ENCODE peak calls at places on chromosomes 6 and 20, in six cellular contexts. One of them, this sample, is unnamed. For H3K4me1, the result is how much of the 10 kb centered on the place peaks cover.

GRCh38 chr6:100775667-100776066 is 105.5 kb downstream of the ASCC3 start:
- DNase-seq in fibroblast of lung: peak
- DNase-seq in hepatocyte: no peak
- DNase-seq in heart right ventricle: no peak
- DNase-seq in MM.1S: no peak
- DNase-seq in stomach: no peak
- DNase-seq in this sample: no peak

GRCh38 chr6:85255661-85256060 is 194.2 kb upstream of the NT5E start:
- DNase-seq in heart right ventricle: no peak
- DNase-seq in hepatocyte: no peak
- DNase-seq in MM.1S: no peak
- DNase-seq in fibroblast of lung: no peak
- DNase-seq in stomach: no peak
- DNase-seq in this sample: no peak

GRCh38 chr6:2355155-2355554 is 109.8 kb upstream of the GMDS start:
- DNase-seq in fibroblast of lung: peak
- DNase-seq in hepatocyte: no peak
- DNase-seq in heart right ventricle: no peak
- DNase-seq in MM.1S: no peak
- DNase-seq in stomach: no peak
- DNase-seq in this sample: no peak

GRCh38 chr6:148392611-148393160 is 50.0 kb downstream of the SASH1 start:
- DNase-seq in fibroblast of lung: peak
- DNase-seq in stomach: no peak
- DNase-seq in MM.1S: no peak
- DNase-seq in heart right ventricle: no peak
- DNase-seq in hepatocyte: no peak
- DNase-seq in this sample: no peak

GRCh38 chr6:84771732-84772131 is 7.3 kb upstream of the TBX18 start:
- DNase-seq in stomach: no peak
- DNase-seq in MM.1S: no peak
- DNase-seq in hepatocyte: no peak
- DNase-seq in heart right ventricle: no peak
- DNase-seq in fibroblast of lung: no peak
- DNase-seq in this sample: no peak

GRCh38 chr20:51826372-51826771 is 24.1 kb upstream of the SALL4 start:
- DNase-seq in hepatocyte: no peak
- DNase-seq in stomach: no peak
- DNase-seq in MM.1S: peak
- DNase-seq in heart right ventricle: no peak
- DNase-seq in fibroblast of lung: no peak
- DNase-seq in this sample: no peak

GRCh38 chr6:165987483-165988305 is 180.0 kb downstream of the TBXT start:
- DNase-seq in heart right ventricle: peak
- DNase-seq in fibroblast of lung: peak
- DNase-seq in stomach: peak
- DNase-seq in hepatocyte: peak
- DNase-seq in MM.1S: peak
- DNase-seq in this sample: no peak

GRCh38 chr20:22354647-22355046 is 229.7 kb downstream of the FOXA2 start:
- DNase-seq in hepatocyte: no peak
- DNase-seq in heart right ventricle: no peak
- DNase-seq in fibroblast of lung: no peak
- DNase-seq in MM.1S: no peak
- DNase-seq in stomach: no peak
- DNase-seq in this sample: no peak

GRCh38 chr6:116004841-116005507 is 55.7 kb downstream of the FRK start:
- DNase-seq in fibroblast of lung: no peak
- DNase-seq in stomach: no peak
- DNase-seq in hepatocyte: no peak
- DNase-seq in heart right ventricle: peak
- DNase-seq in MM.1S: no peak
- DNase-seq in this sample: no peak

GRCh38 chr6:150149146-150149545 is 6.3 kb downstream of the PPP1R14C start:
- DNase-seq in fibroblast of lung: no peak
- DNase-seq in stomach: no peak
- DNase-seq in hepatocyte: no peak
- DNase-seq in heart right ventricle: no peak
- DNase-seq in MM.1S: no peak
- DNase-seq in this sample: no peak
- H3K4me1 ChIP-seq in fibroblast of lung: under half
- H3K4me1 ChIP-seq in stomach: under half
- H3K4me1 ChIP-seq in hepatocyte: under half
- H3K4me1 ChIP-seq in heart right ventricle: under half
- H3K4me1 ChIP-seq in MM.1S: under half
- H3K4me1 ChIP-seq in this sample: under half

GRCh38 chr20:63861981-63862901 is 943 bp downstream of the ABHD16B start:
- DNase-seq in hepatocyte: no peak
- DNase-seq in heart right ventricle: no peak
- DNase-seq in fibroblast of lung: no peak
- DNase-seq in stomach: no peak
- DNase-seq in MM.1S: no peak
- DNase-seq in this sample: no peak

GRCh38 chr20:63860325-63861051 is 810 bp upstream of the ABHD16B start:
- DNase-seq in fibroblast of lung: no peak
- DNase-seq in hepatocyte: no peak
- DNase-seq in stomach: no peak
- DNase-seq in MM.1S: no peak
- DNase-seq in heart right ventricle: no peak
- DNase-seq in this sample: no peak

GRCh38 chr20:63859166-63859699 is 2.1 kb upstream of the ABHD16B start:
- DNase-seq in hepatocyte: no peak
- DNase-seq in fibroblast of lung: no peak
- DNase-seq in MM.1S: no peak
- DNase-seq in stomach: no peak
- DNase-seq in heart right ventricle: no peak
- DNase-seq in this sample: no peak

GRCh38 chr20:63863021-63863797 is 1.9 kb upstream of the TPD52L2 start:
- DNase-seq in stomach: no peak
- DNase-seq in heart right ventricle: peak
- DNase-seq in fibroblast of lung: no peak
- DNase-seq in MM.1S: no peak
- DNase-seq in hepatocyte: no peak
- DNase-seq in this sample: no peak

DNA sequence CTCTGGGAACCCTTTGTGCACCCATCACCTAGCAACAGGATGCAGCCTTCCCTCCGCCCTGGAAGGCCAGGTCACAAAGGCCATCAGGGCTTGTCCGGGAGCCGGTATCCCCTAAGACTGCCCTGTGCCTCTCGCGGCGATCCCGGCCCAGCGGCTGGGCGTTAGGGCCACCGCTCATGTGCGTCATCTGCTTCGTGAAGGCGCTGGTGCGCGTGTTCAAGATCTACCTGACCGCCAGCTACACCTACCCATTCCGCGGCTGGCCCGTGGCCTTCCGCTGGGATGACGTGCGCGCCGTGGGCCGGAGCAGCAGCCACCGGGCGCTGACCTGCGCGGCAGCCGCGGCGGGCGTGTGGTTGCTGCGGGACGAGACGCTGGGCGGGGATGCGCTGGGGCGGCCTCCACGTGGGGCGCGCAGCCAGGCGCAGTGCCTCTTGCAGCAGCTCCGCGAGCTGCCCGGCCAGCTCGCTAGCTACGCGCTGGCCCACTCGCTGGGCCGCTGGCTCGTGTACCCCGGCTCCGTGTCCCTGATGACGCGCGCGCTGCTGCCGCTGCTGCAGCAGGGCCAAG is at the start of gene ABHD16B:
- DNase-seq in heart right ventricle: no peak
- DNase-seq in stomach: no peak
- DNase-seq in MM.1S: no peak
- DNase-seq in hepatocyte: no peak
- DNase-seq in fibroblast of lung: no peak
- DNase-seq in this sample: no peak
- H3K27ac ChIP-seq in heart right ventricle: peak
- H3K27ac ChIP-seq in stomach: peak
- H3K27ac ChIP-seq in MM.1S: no peak
- H3K27ac ChIP-seq in hepatocyte: no peak
- H3K27ac ChIP-seq in fibroblast of lung: no peak
- H3K27ac ChIP-seq in this sample: no peak

GRCh38 chr6:701696-702479 is 8.9 kb upstream of the EXOC2 start:
- DNase-seq in fibroblast of lung: no peak
- DNase-seq in MM.1S: no peak
- DNase-seq in hepatocyte: no peak
- DNase-seq in stomach: no peak
- DNase-seq in heart right ventricle: no peak
- DNase-seq in this sample: no peak
- TF ChIP-seq CTCF in fibroblast of lung: peak
- TF ChIP-seq CTCF in MM.1S: peak
- TF ChIP-seq CTCF in hepatocyte: no peak
- TF ChIP-seq CTCF in stomach: no peak
- TF ChIP-seq CTCF in heart right ventricle: no peak
- TF ChIP-seq CTCF in this sample: no peak

DNA sequence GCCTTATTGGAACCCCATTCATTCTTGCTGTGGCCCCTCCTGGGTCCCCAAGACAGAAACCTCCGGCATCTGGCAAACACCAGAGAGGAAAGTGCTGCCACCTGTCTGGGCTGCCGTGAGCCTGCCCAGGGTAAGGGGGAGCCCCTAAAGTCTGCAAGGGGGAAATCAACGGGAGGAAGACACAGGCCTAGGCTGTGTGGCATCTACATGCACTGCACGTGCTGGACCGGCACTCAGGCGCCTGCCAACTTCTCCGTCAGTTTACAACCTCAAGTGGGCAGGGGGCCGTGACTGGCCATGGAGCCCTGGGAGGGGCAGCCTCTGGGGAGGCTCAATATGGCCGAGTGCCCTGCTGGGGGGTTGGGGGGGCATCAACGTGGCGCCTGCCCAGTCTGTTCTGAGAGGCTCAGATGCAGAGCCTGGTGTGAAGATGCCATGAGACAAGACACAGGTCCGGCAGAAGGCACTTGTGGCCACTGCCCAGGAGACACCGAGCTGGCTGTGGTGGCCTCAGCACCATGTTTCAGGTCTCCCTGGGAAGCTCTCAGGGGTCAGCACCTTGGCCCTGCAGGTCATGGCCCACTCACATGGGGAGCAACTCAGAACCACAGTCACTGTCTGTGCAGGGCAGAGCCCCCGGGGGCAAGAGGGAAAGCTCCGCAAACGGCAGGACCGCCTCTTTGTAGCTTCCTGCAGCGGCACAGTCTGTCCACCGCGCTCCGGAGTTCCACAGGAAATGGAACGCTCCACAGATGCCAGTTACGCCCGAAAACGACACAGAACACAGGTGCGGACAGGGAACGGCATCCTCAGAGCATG is 8.4 kb downstream of the UCKL1 start:
- DNase-seq in stomach: no peak
- DNase-seq in fibroblast of lung: no peak
- DNase-seq in hepatocyte: no peak
- DNase-seq in heart right ventricle: no peak
- DNase-seq in MM.1S: no peak
- DNase-seq in this sample: no peak
- H3K4me1 ChIP-seq in stomach: half or more
- H3K4me1 ChIP-seq in fibroblast of lung: under half
- H3K4me1 ChIP-seq in hepatocyte: under half
- H3K4me1 ChIP-seq in heart right ventricle: half or more
- H3K4me1 ChIP-seq in MM.1S: under half
- H3K4me1 ChIP-seq in this sample: under half

GRCh38 chr20:36645998-36646397 is at the start of gene SLA2:
- DNase-seq in fibroblast of lung: no peak
- DNase-seq in stomach: peak
- DNase-seq in MM.1S: no peak
- DNase-seq in heart right ventricle: no peak
- DNase-seq in hepatocyte: no peak
- DNase-seq in this sample: peak
- H3K27ac ChIP-seq in fibroblast of lung: no peak
- H3K27ac ChIP-seq in stomach: peak
- H3K27ac ChIP-seq in MM.1S: no peak
- H3K27ac ChIP-seq in heart right ventricle: no peak
- H3K27ac ChIP-seq in hepatocyte: no peak
- H3K27ac ChIP-seq in this sample: no peak

GRCh38 chr6:152232494-152233151 is 404.5 kb downstream of the SYNE1 start:
- DNase-seq in fibroblast of lung: peak
- DNase-seq in stomach: no peak
- DNase-seq in heart right ventricle: no peak
- DNase-seq in hepatocyte: peak
- DNase-seq in MM.1S: no peak
- DNase-seq in this sample: no peak
- TF ChIP-seq CTCF in fibroblast of lung: peak
- TF ChIP-seq CTCF in stomach: no peak
- TF ChIP-seq CTCF in heart right ventricle: no peak
- TF ChIP-seq CTCF in hepatocyte: peak
- TF ChIP-seq CTCF in MM.1S: no peak
- TF ChIP-seq CTCF in this sample: no peak